ENCODE peak calls at places on chromosomes 16 and 17, in four cellular contexts. One of them, this sample, is unnamed.

GRCh38 chr17:246226-246625 is 64.8 kb upstream of the DOC2B start:
- DNase-seq in HCT116: no peak
- DNase-seq in WTC11: peak
- DNase-seq in GM12878: no peak
- DNase-seq in this sample: no peak

GRCh38 chr17:19021622-19022083 is 17.1 kb upstream of the FAM83G start:
- DNase-seq in GM12878: no peak
- DNase-seq in WTC11: peak
- DNase-seq in HCT116: no peak
- DNase-seq in this sample: no peak

GRCh38 chr16:5072334-5073278 is 963 bp downstream of the ALG1 start:
- DNase-seq in HCT116: no peak
- DNase-seq in GM12878: no peak
- DNase-seq in WTC11: no peak
- DNase-seq in this sample: no peak

GRCh38 chr17:49703557-49704277 is 4.0 kb downstream of the SLC35B1 start:
- DNase-seq in WTC11: peak
- DNase-seq in GM12878: no peak
- DNase-seq in HCT116: peak
- DNase-seq in this sample: peak

GRCh38 chr17:47875011-47875471 is 21.0 kb upstream of the SP2 start:
- DNase-seq in WTC11: no peak
- DNase-seq in HCT116: no peak
- DNase-seq in GM12878: no peak
- DNase-seq in this sample: no peak

GRCh38 chr16:12062343-12063003 is 85.9 kb downstream of the SNX29 start:
- DNase-seq in WTC11: no peak
- DNase-seq in HCT116: peak
- DNase-seq in GM12878: no peak
- DNase-seq in this sample: no peak

GRCh38 chr16:11358531-11358930 is 13.3 kb downstream of the RMI2 start:
- DNase-seq in GM12878: no peak
- DNase-seq in WTC11: no peak
- DNase-seq in HCT116: no peak
- DNase-seq in this sample: no peak

GRCh38 chr16:30076276-30076791 is 540 bp downstream of the PPP4C start:
- DNase-seq in WTC11: no peak
- DNase-seq in GM12878: no peak
- DNase-seq in HCT116: no peak
- DNase-seq in this sample: no peak

GRCh38 chr16:48511071-48511540 is 98.9 kb downstream of the N4BP1 start:
- DNase-seq in GM12878: no peak
- DNase-seq in WTC11: no peak
- DNase-seq in HCT116: no peak
- DNase-seq in this sample: no peak

GRCh38 chr17:43531955-43532354 is 14.2 kb downstream of the ETV4 start:
- DNase-seq in WTC11: no peak
- DNase-seq in GM12878: no peak
- DNase-seq in HCT116: no peak
- DNase-seq in this sample: peak

GRCh38 chr17:48841395-48841831 is 10.6 kb downstream of the CALCOCO2 start:
- DNase-seq in GM12878: peak
- DNase-seq in WTC11: no peak
- DNase-seq in HCT116: no peak
- DNase-seq in this sample: no peak

GRCh38 chr16:31273676-31274075 is 13.9 kb downstream of the ITGAM start:
- DNase-seq in GM12878: no peak
- DNase-seq in HCT116: no peak
- DNase-seq in WTC11: no peak
- DNase-seq in this sample: no peak

GRCh38 chr17:28698253-28698941 is 13.3 kb downstream of the PROCA1 start:
- DNase-seq in HCT116: no peak
- DNase-seq in GM12878: no peak
- DNase-seq in WTC11: no peak
- DNase-seq in this sample: peak

GRCh38 chr16:2121853-2122252 is 13.8 kb downstream of the PKD1 start:
- DNase-seq in WTC11: no peak
- DNase-seq in HCT116: no peak
- DNase-seq in GM12878: no peak
- DNase-seq in this sample: no peak

GRCh38 chr16:23554536-23554935 is 2.6 kb downstream of the EARS2 start:
- DNase-seq in GM12878: no peak
- DNase-seq in HCT116: no peak
- DNase-seq in WTC11: no peak
- DNase-seq in this sample: no peak

GRCh38 chr17:42097691-42098661 is at the start of gene ZNF385C:
- DNase-seq in HCT116: no peak
- DNase-seq in GM12878: no peak
- DNase-seq in WTC11: peak
- DNase-seq in this sample: no peak

GRCh38 chr17:27623578-27623977 is 7.4 kb upstream of the LGALS9 start:
- DNase-seq in WTC11: no peak
- DNase-seq in GM12878: no peak
- DNase-seq in HCT116: no peak
- DNase-seq in this sample: no peak

GRCh38 chr16:50838165-50838564 is 96.3 kb downstream of the CYLD start:
- DNase-seq in WTC11: no peak
- DNase-seq in GM12878: no peak
- DNase-seq in HCT116: no peak
- DNase-seq in this sample: no peak

GRCh38 chr17:64196626-64197025 is 66.4 kb downstream of the TEX2 start:
- DNase-seq in WTC11: no peak
- DNase-seq in GM12878: no peak
- DNase-seq in HCT116: no peak
- DNase-seq in this sample: no peak

GRCh38 chr17:27155866-27156265 is 138.0 kb upstream of the WSB1 start:
- DNase-seq in WTC11: no peak
- DNase-seq in GM12878: no peak
- DNase-seq in HCT116: no peak
- DNase-seq in this sample: no peak

GRCh38 chr17:81494984-81495383 is 17.6 kb downstream of the ACTG1 start:
- DNase-seq in HCT116: no peak
- DNase-seq in GM12878: no peak
- DNase-seq in WTC11: no peak
- DNase-seq in this sample: no peak

DNA sequence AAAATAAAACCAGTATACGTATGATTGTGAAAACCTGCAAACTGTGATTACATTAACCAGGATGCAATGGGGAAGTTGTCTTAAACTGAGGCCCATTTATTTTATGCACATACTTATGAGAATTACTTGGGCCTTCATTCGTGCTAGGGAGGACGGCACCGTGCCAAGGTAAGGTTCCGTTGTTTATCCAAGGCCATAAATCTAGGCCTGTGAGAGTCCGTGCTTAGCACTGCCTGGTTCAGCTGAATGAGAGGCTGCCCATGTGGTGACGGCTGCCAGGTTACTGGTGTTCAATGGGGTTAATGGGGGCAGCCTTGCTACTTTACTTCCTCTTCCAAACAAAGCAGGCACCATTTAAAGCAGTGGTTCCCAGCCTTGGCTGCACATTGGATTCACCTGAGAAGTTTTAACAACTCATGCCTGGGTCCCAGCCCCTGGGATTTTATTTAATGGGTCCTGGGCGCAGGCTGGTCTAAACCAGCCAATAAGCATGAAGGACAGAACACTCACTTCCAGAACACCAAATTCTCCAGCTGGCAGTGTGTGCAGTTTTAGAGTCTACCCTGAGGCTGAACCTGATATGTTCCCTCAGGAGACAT is 135.0 kb upstream of the NOL11 start:
- DNase-seq in GM12878: no peak
- DNase-seq in HCT116: no peak
- DNase-seq in WTC11: no peak
- DNase-seq in this sample: no peak
- TF ChIP-seq ATF3 in GM12878: no peak
- TF ChIP-seq ATF3 in HCT116: no peak
- TF ChIP-seq ATF3 in WTC11: no peak
- TF ChIP-seq ATF3 in this sample: no peak

GRCh38 chr17:38729886-38730525 is at the start of gene CISD3:
- DNase-seq in GM12878: no peak
- DNase-seq in HCT116: peak
- DNase-seq in WTC11: peak
- DNase-seq in this sample: peak
- TF ChIP-seq ATF3 in GM12878: no peak
- TF ChIP-seq ATF3 in HCT116: no peak
- TF ChIP-seq ATF3 in WTC11: no peak
- TF ChIP-seq ATF3 in this sample: no peak

DNA sequence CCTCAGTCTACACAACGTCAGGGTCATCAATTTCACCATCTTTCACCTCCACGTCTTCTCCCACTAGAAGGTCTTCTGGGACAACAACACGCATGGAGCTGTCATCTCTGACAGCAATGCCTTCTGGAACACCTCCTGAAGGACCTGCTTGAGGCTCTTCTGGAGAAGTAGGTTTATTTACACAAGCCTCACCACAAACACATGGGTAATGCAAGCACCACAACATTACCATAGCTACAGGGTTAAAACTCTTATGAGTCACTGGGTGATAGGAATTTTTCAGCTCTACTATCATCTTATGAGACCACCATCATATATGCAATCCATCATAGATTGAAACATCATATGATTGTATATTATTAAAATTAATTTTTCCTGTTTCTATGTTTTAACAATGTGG is 215.4 kb downstream of the CHD9NB start:
- DNase-seq in GM12878: no peak
- DNase-seq in WTC11: no peak
- DNase-seq in HCT116: no peak
- DNase-seq in this sample: no peak
- TF ChIP-seq ATF3 in GM12878: no peak
- TF ChIP-seq ATF3 in WTC11: no peak
- TF ChIP-seq ATF3 in HCT116: no peak
- TF ChIP-seq ATF3 in this sample: no peak

GRCh38 chr17:82985973-82986372 is 93.4 kb upstream of the METRNL start:
- DNase-seq in HCT116: no peak
- DNase-seq in GM12878: no peak
- DNase-seq in WTC11: peak
- DNase-seq in this sample: no peak
- TF ChIP-seq ATF3 in HCT116: no peak
- TF ChIP-seq ATF3 in GM12878: no peak
- TF ChIP-seq ATF3 in WTC11: no peak
- TF ChIP-seq ATF3 in this sample: no peak

GRCh38 chr16:20099375-20099774 is 25.7 kb upstream of the GPR139 start:
- DNase-seq in GM12878: no peak
- DNase-seq in WTC11: no peak
- DNase-seq in HCT116: no peak
- DNase-seq in this sample: no peak
- TF ChIP-seq ATF3 in GM12878: no peak
- TF ChIP-seq ATF3 in WTC11: no peak
- TF ChIP-seq ATF3 in HCT116: no peak
- TF ChIP-seq ATF3 in this sample: no peak

This sample was measured in HepG2.